ENCODE peak calls at places on chromosome 12, in ten cellular contexts. S, R, K, P, J, N, L, X, W and G are unnamed samples.

GRCh38 chr12:79223761-79224160 is 359.2 kb downstream of the SYT1 start:
- DNase-seq in R (no peak), X (no peak), L (no peak), J (no peak), K (no peak), S (no peak), N (no peak), W (no peak), P (no peak), G (no peak)

GRCh38 chr12:56636118-56636674 is 6.1 kb upstream of the BAZ2A start:
- DNase-seq in S (peak), L (peak), J (peak), X (peak), P (peak), N (peak), R (peak), W (peak), K (peak), G (no peak)

GRCh38 chr12:97142737-97143450 is 235.8 kb downstream of the NEDD1 start:
- DNase-seq in W (no peak), P (peak), L (no peak), K (no peak), R (no peak), X (no peak), N (no peak), J (peak), S (no peak), G (no peak)

GRCh38 chr12:110107369-110108281 is 16.5 kb upstream of the IFT81 start:
- DNase-seq in K (peak), P (no peak), L (peak), S (peak), J (no peak), R (no peak), X (peak), N (peak), W (peak), G (peak)

GRCh38 chr12:117857632-117858274 is 111.0 kb downstream of the KSR2 start:
- DNase-seq in N (peak), K (peak), R (no peak), P (peak), W (no peak), S (no peak), J (peak), X (peak), L (no peak), G (no peak)

GRCh38 chr12:93197067-93197593 is 180.6 kb upstream of the NUDT4 start:
- DNase-seq in W (no peak), S (no peak), P (no peak), X (no peak), J (no peak), R (no peak), K (peak), N (no peak), L (no peak), G (no peak)

GRCh38 chr12:52063986-52064649 is 5.7 kb upstream of the ATG101 start:
- DNase-seq in N (no peak), R (no peak), S (no peak), K (peak), L (no peak), W (no peak), P (no peak), J (no peak), X (peak), G (no peak)

GRCh38 chr12:124832856-124833255 is 30.8 kb downstream of the SCARB1 start:
- DNase-seq in K (no peak), X (no peak), N (peak), S (no peak), P (no peak), L (no peak), J (no peak), R (no peak), W (no peak), G (no peak)

GRCh38 chr12:83313322-83313721 is 626.6 kb downstream of the TMTC2 start:
- DNase-seq in P (no peak), S (no peak), X (no peak), R (no peak), W (no peak), K (no peak), N (no peak), J (no peak), L (no peak), G (no peak)

GRCh38 chr12:77720258-77720657 is 110.4 kb upstream of the NAV3 start:
- DNase-seq in W (no peak), L (no peak), R (no peak), K (peak), N (no peak), P (peak), S (no peak), X (no peak), J (no peak), G (no peak)

GRCh38 chr12:56645201-56645716 is 525 bp downstream of the ATP5F1B start:
- DNase-seq in X (peak), S (no peak), P (peak), L (no peak), K (no peak), J (peak), N (peak), W (no peak), R (no peak), G (no peak)

GRCh38 chr12:66456622-66457021 is 154.3 kb downstream of the HELB start:
- DNase-seq in N (no peak), W (no peak), S (no peak), P (no peak), R (no peak), X (no peak), K (no peak), J (no peak), L (no peak), G (no peak)

GRCh38 chr12:94071258-94071657 is 77.1 kb upstream of the PLXNC1 start:
- DNase-seq in N (no peak), W (no peak), X (no peak), R (no peak), L (no peak), S (no peak), K (no peak), P (no peak), J (no peak), G (no peak)

GRCh38 chr12:46267618-46268348 is 1.1 kb downstream of the SLC38A1 start:
- DNase-seq in S (no peak), R (no peak), P (peak), L (no peak), K (peak), W (peak), J (peak), X (no peak), N (peak), G (no peak)

GRCh38 chr12:81863406-81863805 is 104.3 kb upstream of the PPFIA2 start:
- DNase-seq in J (no peak), W (no peak), N (peak), R (no peak), S (peak), P (peak), X (no peak), K (peak), L (no peak), G (peak)

GRCh38 chr12:76020731-76021672 is 10.6 kb downstream of the PHLDA1 start:
- DNase-seq in S (peak), R (peak), J (no peak), W (no peak), N (no peak), L (peak), P (no peak), X (no peak), K (peak), G (peak)

GRCh38 chr12:48069253-48069652 is 36.6 kb downstream of the SENP1 start:
- DNase-seq in K (no peak), P (no peak), W (no peak), S (no peak), J (no peak), R (no peak), X (no peak), L (no peak), N (no peak), G (no peak)

GRCh38 chr12:132689227-132689626 is 1.8 kb downstream of the PXMP2 start:
- DNase-seq in P (no peak), S (no peak), X (peak), J (no peak), K (no peak), L (no peak), N (peak), R (no peak), W (no peak), G (no peak)

GRCh38 chr12:94875525-94875924 is 128.0 kb downstream of the NDUFA12 start:
- DNase-seq in L (no peak), R (peak), K (peak), X (no peak), J (peak), S (no peak), P (peak), W (no peak), N (peak), G (no peak)

GRCh38 chr12:90287585-90287984 is 578.9 kb upstream of the ATP2B1 start:
- DNase-seq in R (no peak), K (no peak), W (no peak), X (no peak), S (no peak), N (no peak), L (no peak), J (no peak), P (no peak), G (no peak)

GRCh38 chr12:105270671-105271255 is 34.8 kb upstream of the APPL2 start:
- DNase-seq in R (no peak), X (no peak), K (no peak), P (no peak), S (no peak), J (peak), W (no peak), N (no peak), L (no peak), G (no peak)

GRCh38 chr12:63958876-63959275 is 114.4 kb downstream of the SRGAP1 start:
- DNase-seq in L (no peak), J (no peak), N (no peak), R (no peak), X (no peak), S (no peak), P (no peak), W (no peak), K (no peak), G (no peak)

DNA sequence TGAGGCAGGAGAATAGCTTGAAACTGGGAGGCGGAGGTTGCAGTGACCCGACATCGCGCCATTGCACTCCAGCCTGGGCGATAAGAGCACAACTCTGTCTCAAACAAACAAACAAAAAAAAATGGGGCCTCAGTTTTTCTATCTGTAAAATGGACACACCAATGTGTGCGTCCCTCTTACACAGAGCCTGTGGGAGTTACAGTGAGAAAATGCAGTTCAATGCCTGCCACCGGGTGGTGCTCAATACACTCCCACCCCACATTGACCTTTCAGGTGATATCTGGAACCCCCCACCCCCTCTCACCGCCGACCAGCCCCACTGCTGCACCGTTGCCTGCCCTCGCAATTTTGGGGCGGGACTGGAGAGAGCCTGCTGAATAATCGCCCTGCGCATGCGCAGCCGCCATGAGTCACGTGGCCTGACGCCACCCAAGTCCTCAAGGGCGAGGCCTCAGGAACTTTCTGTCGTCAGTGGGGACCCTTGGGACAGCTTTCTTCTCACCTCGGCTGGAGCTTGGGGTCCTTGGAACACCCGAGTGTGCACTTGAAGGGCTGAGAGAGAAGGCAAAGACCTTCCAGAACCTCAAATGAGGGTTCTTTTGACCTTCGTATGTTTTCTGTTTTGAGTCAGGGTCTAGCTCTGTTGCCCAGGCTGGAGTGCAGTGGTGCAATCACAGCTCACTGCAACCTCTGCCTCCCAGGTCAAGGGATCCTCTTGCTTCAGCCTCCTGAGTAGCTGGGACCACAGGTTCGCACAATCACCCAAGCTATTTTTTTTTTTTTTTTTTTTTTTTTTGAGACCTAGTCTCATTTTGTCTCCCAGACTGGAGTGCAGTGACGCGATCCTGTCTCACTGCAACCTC is 14.6 kb upstream of the CABP1 start:
- DNase-seq in J (no peak), R (peak), N (peak), W (peak), X (peak), L (no peak), S (no peak), K (no peak), P (peak), G (no peak)
- TF ChIP-seq CTCF in J (no peak), R (no peak), N (peak), W (no peak), X (no peak), L (no peak), S (no peak), K (peak), P (peak), G (peak)

DNA sequence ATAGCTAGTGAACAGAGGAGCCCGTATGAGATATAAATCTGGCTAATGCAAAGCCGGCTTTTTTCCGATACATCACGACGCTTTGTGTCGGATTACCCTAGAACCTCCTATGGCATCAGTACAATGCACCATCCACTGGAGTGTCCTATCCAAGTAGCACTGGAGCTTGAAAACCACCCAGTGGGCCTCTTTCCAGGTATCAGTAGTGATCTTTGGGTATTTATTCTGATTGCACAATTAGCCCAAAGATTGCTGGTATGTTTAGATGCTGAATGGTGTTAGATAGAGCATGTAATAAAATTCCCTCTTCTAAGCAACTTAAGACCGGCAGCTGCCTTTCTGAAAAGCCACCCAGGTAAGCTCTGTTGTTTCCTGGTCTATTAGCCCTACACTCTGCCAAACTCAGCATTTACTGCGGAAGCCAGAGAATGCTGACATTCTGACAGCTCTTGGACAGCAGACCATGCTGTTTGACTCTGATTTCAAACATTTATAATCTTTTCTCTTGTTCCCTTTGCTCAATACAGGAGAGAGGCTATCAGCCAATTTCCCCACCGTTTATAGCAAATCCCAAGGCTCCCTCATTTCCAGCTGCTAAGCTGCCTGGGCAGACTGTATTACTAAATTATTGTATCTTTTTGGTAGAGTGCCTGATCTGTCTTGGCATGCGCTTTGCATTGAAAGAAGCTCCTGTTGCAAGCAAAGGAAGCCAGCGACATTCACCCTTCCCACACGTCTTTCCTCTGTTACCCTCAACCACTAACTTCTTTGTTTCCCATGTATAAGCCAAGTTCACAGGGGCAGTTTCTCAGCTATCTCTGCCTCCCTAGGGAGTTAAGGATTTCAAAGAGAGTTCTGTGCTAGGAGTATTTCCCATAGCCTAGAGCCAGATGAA is 388.3 kb upstream of the GARIN6 start:
- DNase-seq in L (no peak), J (no peak), K (no peak), W (no peak), P (no peak), S (no peak), R (no peak), N (peak), X (no peak), G (no peak)
- H3K4me3 ChIP-seq in L (no peak), J (no peak), K (no peak), W (no peak), P (no peak), S (no peak), R (no peak), N (no peak), X (no peak), G (no peak)

GRCh38 chr12:120366884-120367251 is 2.1 kb downstream of the MSI1 start:
- DNase-seq in K (no peak), P (peak), W (no peak), N (no peak), L (no peak), J (no peak), S (no peak), X (no peak), R (no peak), G (no peak)

GRCh38 chr12:120366341-120366705 is 2.6 kb downstream of the MSI1 start:
- DNase-seq in J (no peak), W (no peak), X (no peak), R (no peak), L (no peak), N (peak), S (no peak), P (no peak), K (no peak), G (no peak)

GRCh38 chr12:120367924-120368788 is 808 bp downstream of the MSI1 start:
- DNase-seq in L (no peak), W (no peak), K (no peak), N (peak), X (no peak), R (no peak), J (peak), P (peak), S (no peak), G (no peak)

GRCh38 chr12:120368789-120369475 is at the start of gene MSI1:
- DNase-seq in J (peak), S (no peak), P (peak), L (no peak), W (no peak), K (no peak), R (no peak), N (peak), X (no peak), G (no peak)

GRCh38 chr12:120367252-120367923 is 1.6 kb downstream of the MSI1 start:
- DNase-seq in X (peak), S (no peak), K (peak), R (no peak), N (peak), J (peak), P (peak), L (no peak), W (no peak), G (no peak)
- TF ChIP-seq CTCF in X (peak), S (peak), K (peak), R (no peak), N (peak), J (peak), P (peak), L (no peak), W (peak), G (peak)

GRCh38 chr12:108318472-108319275 is 20.4 kb downstream of the CMKLR1 start:
- DNase-seq in W (peak), K (no peak), R (no peak), P (no peak), L (no peak), N (no peak), J (no peak), X (no peak), S (no peak), G (no peak)
- H3K4me3 ChIP-seq in W (no peak), K (no peak), R (no peak), P (no peak), L (no peak), N (no peak), J (no peak), X (no peak), S (no peak), G (no peak)

GRCh38 chr12:7142057-7142644 is 12.0 kb downstream of the CLSTN3 start:
- DNase-seq in W (no peak), P (peak), K (peak), J (peak), N (peak), L (no peak), S (no peak), X (peak), R (no peak), G (peak)
- TF ChIP-seq CTCF in W (peak), P (peak), K (peak), J (peak), N (peak), L (peak), S (peak), X (peak), R (peak), G (peak)

GRCh38 chr12:29908154-29908553 is 124.4 kb upstream of the TMTC1 start:
- DNase-seq in W (no peak), X (no peak), J (no peak), S (no peak), P (no peak), N (no peak), R (no peak), L (no peak), K (no peak), G (no peak)

GRCh38 chr12:29902043-29902442 is 118.3 kb upstream of the TMTC1 start:
- DNase-seq in S (no peak), J (no peak), P (no peak), K (no peak), X (no peak), R (no peak), N (no peak), W (no peak), L (no peak), G (no peak)

GRCh38 chr12:29901585-29901984 is 117.8 kb upstream of the TMTC1 start:
- DNase-seq in K (peak), N (peak), L (no peak), J (no peak), W (no peak), R (no peak), P (peak), X (no peak), S (no peak), G (no peak)

DNA sequence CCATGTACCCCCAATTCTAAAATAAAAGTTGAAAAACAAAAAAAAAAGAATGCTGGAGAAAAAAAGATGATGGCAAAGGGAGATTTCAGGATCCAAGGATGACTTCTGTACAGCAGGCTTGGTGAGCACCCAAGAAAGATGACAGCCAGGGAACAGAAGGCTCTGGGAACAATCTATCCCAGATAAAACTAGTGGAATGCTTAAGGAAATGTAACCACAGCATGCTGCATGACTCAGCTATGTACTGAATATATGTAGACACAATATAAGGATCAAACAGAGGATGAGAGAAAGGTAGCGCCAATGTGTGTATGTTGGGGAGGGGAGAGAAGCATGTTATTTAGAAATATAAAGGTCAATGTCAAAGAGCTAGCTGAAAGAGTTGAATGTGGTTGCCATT is 123.7 kb upstream of the TMTC1 start:
- DNase-seq in K (peak), P (no peak), W (no peak), R (no peak), J (no peak), L (no peak), N (no peak), S (no peak), X (no peak), G (peak)
- H3K4me3 ChIP-seq in K (no peak), P (no peak), W (no peak), R (no peak), J (no peak), L (no peak), N (no peak), S (no peak), X (no peak), G (no peak)

GRCh38 chr12:10453144-10453543 is at the start of gene KLRC1:
- DNase-seq in P (no peak), R (no peak), K (peak), S (no peak), L (no peak), N (no peak), J (no peak), X (no peak), W (no peak), G (no peak)

GRCh38 chr12:10448236-10448635 is 4.9 kb downstream of the KLRC1 start:
- DNase-seq in J (no peak), X (no peak), N (peak), W (no peak), R (no peak), L (no peak), K (no peak), P (no peak), S (no peak), G (no peak)
- TF ChIP-seq CTCF in J (no peak), X (no peak), N (no peak), W (no peak), R (no peak), L (no peak), K (no peak), P (no peak), S (no peak), G (no peak)

GRCh38 chr12:122965356-122965755 is 907 bp downstream of the ABCB9 start:
- DNase-seq in K (no peak), J (no peak), P (peak), X (no peak), S (no peak), R (no peak), W (no peak), L (no peak), N (peak), G (no peak)
- H3K4me3 ChIP-seq in K (peak), J (peak), P (peak), X (peak), S (peak), R (peak), W (peak), L (no peak), N (peak), G (peak)